ENCODE peak calls at places on chromosomes 6 and 20, in seven cellular contexts. F is activated naive CD4-positive, alpha-beta T cell treated with anti-CD3 and anti-CD28 coated beads, Interleukin-2, amount 50 U/mL, for 72 hours; O is gastrocnemius medialis; S is T-cell; Y is RWPE2; W is stimulated activated naive CD8-positive, alpha-beta T cell treated with anti-CD3 and anti-CD28 coated beads, Interleukin-15, Interleukin-2, amounts not matched to agents 100 U/mL and 50 U/mL, for 24 hours; M is CD8-positive, alpha-beta T cell. J is an unnamed sample.

GRCh38 chr6:170188571-170189001 is 102.3 kb downstream of the DLL1 start:
- ATAC-seq in F (no peak), O (peak; percentile 58), W (no peak), S (no peak), Y (no peak), M (no peak), J (no peak)

GRCh38 chr20:47335251-47336012 is 21.1 kb downstream of the ZMYND8 start:
- ATAC-seq in M (no peak), O (no peak), Y (no peak), F (no peak), S (no peak), W (no peak), J (no peak)

GRCh38 chr6:69832558-69832957 is 33.8 kb upstream of the COL19A1 start:
- ATAC-seq in F (no peak), S (no peak), O (no peak), Y (no peak), W (no peak), M (no peak), J (no peak)

GRCh38 chr20:42701948-42702347 is 487.8 kb downstream of the PTPRT start:
- ATAC-seq in M (no peak), Y (no peak), F (no peak), O (no peak), W (no peak), S (no peak), J (no peak)

GRCh38 chr6:11413728-11414127 is 123.8 kb upstream of the TMEM170B start:
- ATAC-seq in W (no peak), M (no peak), O (no peak), F (peak; percentile 60), S (no peak), Y (peak; percentile 64), J (peak; percentile 19)

GRCh38 chr20:63854069-63854765 is 7.1 kb upstream of the ABHD16B start:
- ATAC-seq in S (no peak), M (no peak), O (peak; percentile 34), Y (no peak), W (no peak), F (no peak), J (peak; percentile 7)

GRCh38 chr6:106939848-106940247 is 34.7 kb downstream of the CD24 start:
- ATAC-seq in F (no peak), O (no peak), S (no peak), Y (no peak), M (no peak), W (no peak), J (peak; percentile 32)

GRCh38 chr6:97060254-97060653 is 135.7 kb downstream of the KLHL32 start:
- ATAC-seq in F (no peak), S (no peak), M (no peak), O (no peak), W (no peak), Y (no peak), J (no peak)

GRCh38 chr20:56460459-56460858 is 8.0 kb upstream of the RTF2 start:
- ATAC-seq in F (peak; percentile 59), S (peak; percentile 90), Y (no peak), M (peak; percentile 97), O (no peak), W (peak; percentile 68), J (no peak)

GRCh38 chr6:158028421-158028820 is 46.8 kb downstream of the SYNJ2 start:
- ATAC-seq in F (no peak), O (no peak), S (no peak), M (no peak), W (no peak), Y (no peak), J (no peak)

GRCh38 chr6:109816452-109817374 is 125.6 kb downstream of the FIG4 start:
- ATAC-seq in Y (no peak), F (no peak), S (no peak), M (no peak), O (no peak), W (no peak), J (no peak)

GRCh38 chr6:63941747-63942470 is 306.3 kb downstream of the PHF3 start:
- ATAC-seq in W (no peak), Y (no peak), M (no peak), F (no peak), S (no peak), O (no peak), J (no peak)

GRCh38 chr6:85047818-85048217 is 283.4 kb upstream of the TBX18 start:
- ATAC-seq in Y (peak; percentile 76), S (no peak), F (no peak), W (no peak), M (no peak), O (no peak), J (no peak)

J was measured in esophagus mucosa.